ENCODE peak calls at places on chromosomes 2 and 18, in five cellular contexts. One of them, this sample, is unnamed. For H3K27me3, the result is how much of the 10 kb centered on the place peaks cover.

GRCh38 chr2:173858297-173858731 is 106.9 kb downstream of the SP3 start:
- DNase-seq in heart left ventricle: no peak
- DNase-seq in brain microvascular endothelial cell: no peak
- DNase-seq in psoas muscle: no peak
- DNase-seq in GM23338: no peak
- DNase-seq in this sample: no peak

GRCh38 chr2:226247289-226248275 is 552.0 kb downstream of the IRS1 start:
- DNase-seq in psoas muscle: no peak
- DNase-seq in heart left ventricle: no peak
- DNase-seq in brain microvascular endothelial cell: no peak
- DNase-seq in GM23338: no peak
- DNase-seq in this sample: no peak

GRCh38 chr18:49250819-49251388 is 209.5 kb downstream of the DYM start:
- DNase-seq in brain microvascular endothelial cell: peak
- DNase-seq in heart left ventricle: no peak
- DNase-seq in GM23338: peak
- DNase-seq in psoas muscle: no peak
- DNase-seq in this sample: no peak

GRCh38 chr2:197248623-197249022 is 62.0 kb downstream of the ANKRD44 start:
- DNase-seq in GM23338: no peak
- DNase-seq in psoas muscle: no peak
- DNase-seq in heart left ventricle: no peak
- DNase-seq in brain microvascular endothelial cell: peak
- DNase-seq in this sample: no peak

GRCh38 chr2:65231892-65232477 is 4.4 kb downstream of the ACTR2 start:
- DNase-seq in GM23338: peak
- DNase-seq in heart left ventricle: no peak
- DNase-seq in brain microvascular endothelial cell: peak
- DNase-seq in psoas muscle: no peak
- DNase-seq in this sample: no peak

GRCh38 chr2:72147303-72147970 is at the start of gene CYP26B1:
- DNase-seq in brain microvascular endothelial cell: no peak
- DNase-seq in heart left ventricle: peak
- DNase-seq in psoas muscle: peak
- DNase-seq in GM23338: peak
- DNase-seq in this sample: peak

GRCh38 chr2:76930076-76930734 is 592.0 kb downstream of the LRRTM4 start:
- DNase-seq in heart left ventricle: no peak
- DNase-seq in psoas muscle: no peak
- DNase-seq in brain microvascular endothelial cell: no peak
- DNase-seq in GM23338: no peak
- DNase-seq in this sample: no peak

GRCh38 chr2:238108423-238109201 is 8.5 kb downstream of the ESPNL start:
- DNase-seq in brain microvascular endothelial cell: no peak
- DNase-seq in GM23338: peak
- DNase-seq in heart left ventricle: no peak
- DNase-seq in psoas muscle: peak
- DNase-seq in this sample: peak

GRCh38 chr18:32048507-32049091 is 30.0 kb downstream of the RNF125 start:
- DNase-seq in heart left ventricle: peak
- DNase-seq in brain microvascular endothelial cell: peak
- DNase-seq in GM23338: no peak
- DNase-seq in psoas muscle: peak
- DNase-seq in this sample: peak

GRCh38 chr2:120885311-120885710 is 149.6 kb downstream of the GLI2 start:
- DNase-seq in brain microvascular endothelial cell: no peak
- DNase-seq in psoas muscle: no peak
- DNase-seq in heart left ventricle: no peak
- DNase-seq in GM23338: no peak
- DNase-seq in this sample: peak

GRCh38 chr2:111617804-111618576 is 266.0 kb downstream of the ANAPC1 start:
- DNase-seq in psoas muscle: peak
- DNase-seq in GM23338: no peak
- DNase-seq in brain microvascular endothelial cell: no peak
- DNase-seq in heart left ventricle: peak
- DNase-seq in this sample: no peak

GRCh38 chr2:111618953-111619902 is 264.8 kb downstream of the ANAPC1 start:
- DNase-seq in heart left ventricle: no peak
- DNase-seq in brain microvascular endothelial cell: no peak
- DNase-seq in psoas muscle: no peak
- DNase-seq in GM23338: peak
- DNase-seq in this sample: no peak

GRCh38 chr2:111617299-111617803 is 266.6 kb downstream of the ANAPC1 start:
- DNase-seq in GM23338: no peak
- DNase-seq in heart left ventricle: no peak
- DNase-seq in brain microvascular endothelial cell: no peak
- DNase-seq in psoas muscle: no peak
- DNase-seq in this sample: no peak

GRCh38 chr2:111616651-111617218 is 267.3 kb downstream of the ANAPC1 start:
- DNase-seq in psoas muscle: no peak
- DNase-seq in heart left ventricle: no peak
- DNase-seq in brain microvascular endothelial cell: no peak
- DNase-seq in GM23338: no peak
- DNase-seq in this sample: no peak

DNA sequence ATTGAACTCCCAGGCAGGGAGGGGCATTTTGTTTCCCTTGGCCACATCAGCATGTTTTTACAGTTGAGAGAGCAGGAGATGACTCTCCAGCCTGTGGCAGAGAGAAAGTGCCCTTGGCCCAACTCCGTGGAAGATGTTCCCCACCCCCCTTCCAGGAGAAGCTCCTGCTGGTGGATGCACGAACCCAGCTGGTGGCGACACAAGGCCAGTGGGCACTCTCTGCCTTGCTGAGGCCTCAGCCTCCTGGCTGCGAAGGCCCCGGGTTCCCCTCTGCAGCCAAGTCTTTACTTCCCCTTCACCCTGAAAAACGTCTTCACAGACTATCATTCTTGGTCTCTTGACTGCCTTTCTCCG is 265.4 kb downstream of the ANAPC1 start:
- DNase-seq in psoas muscle: peak
- DNase-seq in brain microvascular endothelial cell: no peak
- DNase-seq in heart left ventricle: peak
- DNase-seq in GM23338: no peak
- DNase-seq in this sample: no peak
- H3K27me3 ChIP-seq in psoas muscle: under half
- H3K27me3 ChIP-seq in brain microvascular endothelial cell: under half
- H3K27me3 ChIP-seq in heart left ventricle: under half
- H3K27me3 ChIP-seq in GM23338: under half
- H3K27me3 ChIP-seq in this sample: under half

GRCh38 chr2:136115183-136115751 is 2.7 kb downstream of the CXCR4 start:
- DNase-seq in heart left ventricle: no peak
- DNase-seq in psoas muscle: no peak
- DNase-seq in brain microvascular endothelial cell: no peak
- DNase-seq in GM23338: no peak
- DNase-seq in this sample: no peak
- H3K4me3 ChIP-seq in heart left ventricle: peak
- H3K4me3 ChIP-seq in psoas muscle: peak
- H3K4me3 ChIP-seq in brain microvascular endothelial cell: no peak
- H3K4me3 ChIP-seq in GM23338: no peak
- H3K4me3 ChIP-seq in this sample: peak

GRCh38 chr2:219056176-219056895 is 4.4 kb downstream of the IHH start:
- DNase-seq in GM23338: no peak
- DNase-seq in brain microvascular endothelial cell: no peak
- DNase-seq in heart left ventricle: no peak
- DNase-seq in psoas muscle: no peak
- DNase-seq in this sample: no peak

GRCh38 chr2:219056896-219057708 is 3.6 kb downstream of the IHH start:
- DNase-seq in psoas muscle: no peak
- DNase-seq in GM23338: peak
- DNase-seq in heart left ventricle: no peak
- DNase-seq in brain microvascular endothelial cell: no peak
- DNase-seq in this sample: peak

GRCh38 chr2:219057709-219058540 is 2.8 kb downstream of the IHH start:
- DNase-seq in psoas muscle: peak
- DNase-seq in heart left ventricle: peak
- DNase-seq in GM23338: peak
- DNase-seq in brain microvascular endothelial cell: peak
- DNase-seq in this sample: peak

GRCh38 chr2:219058541-219059374 is 2.0 kb downstream of the IHH start:
- DNase-seq in heart left ventricle: peak
- DNase-seq in psoas muscle: peak
- DNase-seq in GM23338: peak
- DNase-seq in brain microvascular endothelial cell: no peak
- DNase-seq in this sample: peak

GRCh38 chr2:219054956-219055903 is 5.5 kb downstream of the IHH start:
- DNase-seq in heart left ventricle: no peak
- DNase-seq in GM23338: no peak
- DNase-seq in brain microvascular endothelial cell: no peak
- DNase-seq in psoas muscle: no peak
- DNase-seq in this sample: no peak
- H3K27me3 ChIP-seq in heart left ventricle: half or more
- H3K27me3 ChIP-seq in GM23338: half or more
- H3K27me3 ChIP-seq in brain microvascular endothelial cell: half or more
- H3K27me3 ChIP-seq in psoas muscle: half or more
- H3K27me3 ChIP-seq in this sample: under half

DNA sequence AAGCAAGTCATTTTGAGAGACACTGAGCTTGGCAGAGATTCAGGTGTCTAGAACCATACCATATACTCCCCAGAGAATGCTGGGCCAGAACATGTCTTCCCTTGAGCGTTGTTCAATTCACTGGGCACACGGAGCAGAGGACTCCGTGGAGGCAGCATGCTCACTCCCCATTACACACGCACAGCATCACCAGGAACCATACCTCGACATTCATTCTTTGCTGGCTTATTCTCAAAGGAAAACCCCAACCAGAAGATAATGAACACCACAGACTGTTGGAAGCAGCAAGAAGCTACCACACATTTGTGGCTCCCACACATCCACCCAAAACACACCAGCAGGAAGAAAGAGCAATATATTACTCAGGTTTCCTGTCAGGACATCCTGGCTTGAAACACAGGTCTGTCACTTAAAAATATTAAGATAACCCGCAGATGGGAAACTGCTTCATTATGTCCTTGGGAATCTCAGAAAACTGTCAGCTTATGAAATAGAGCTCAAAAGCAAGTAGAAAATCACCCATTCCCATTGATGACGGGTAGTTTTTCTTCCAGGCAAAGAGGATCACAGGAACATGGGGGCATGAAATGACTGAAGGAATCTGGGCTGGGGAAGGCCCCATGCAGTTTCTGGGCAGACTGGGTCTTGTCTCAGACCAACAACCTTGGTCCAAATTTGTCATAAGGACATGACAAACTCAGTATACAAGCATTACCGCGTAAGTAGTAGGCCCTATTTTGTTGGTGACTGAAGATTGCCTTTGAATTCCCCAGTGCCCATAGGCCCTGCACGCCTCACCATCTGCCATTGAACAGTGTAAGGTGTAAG is 46.5 kb downstream of the PCBP1 start:
- DNase-seq in heart left ventricle: no peak
- DNase-seq in psoas muscle: no peak
- DNase-seq in GM23338: no peak
- DNase-seq in brain microvascular endothelial cell: peak
- DNase-seq in this sample: no peak
- H3K4me3 ChIP-seq in heart left ventricle: no peak
- H3K4me3 ChIP-seq in psoas muscle: peak
- H3K4me3 ChIP-seq in GM23338: no peak
- H3K4me3 ChIP-seq in brain microvascular endothelial cell: no peak
- H3K4me3 ChIP-seq in this sample: no peak

GRCh38 chr18:46764586-46764985 is 7.7 kb upstream of the ST8SIA5 start:
- DNase-seq in heart left ventricle: no peak
- DNase-seq in brain microvascular endothelial cell: no peak
- DNase-seq in GM23338: no peak
- DNase-seq in psoas muscle: no peak
- DNase-seq in this sample: no peak
- H3K27me3 ChIP-seq in heart left ventricle: under half
- H3K27me3 ChIP-seq in brain microvascular endothelial cell: under half
- H3K27me3 ChIP-seq in GM23338: under half
- H3K27me3 ChIP-seq in psoas muscle: under half
- H3K27me3 ChIP-seq in this sample: under half

GRCh38 chr18:2573408-2573807 is 2.1 kb downstream of the NDC80 start:
- DNase-seq in heart left ventricle: no peak
- DNase-seq in GM23338: no peak
- DNase-seq in brain microvascular endothelial cell: no peak
- DNase-seq in psoas muscle: no peak
- DNase-seq in this sample: no peak
- H3K4me3 ChIP-seq in heart left ventricle: no peak
- H3K4me3 ChIP-seq in GM23338: peak
- H3K4me3 ChIP-seq in brain microvascular endothelial cell: peak
- H3K4me3 ChIP-seq in psoas muscle: no peak
- H3K4me3 ChIP-seq in this sample: peak

DNA sequence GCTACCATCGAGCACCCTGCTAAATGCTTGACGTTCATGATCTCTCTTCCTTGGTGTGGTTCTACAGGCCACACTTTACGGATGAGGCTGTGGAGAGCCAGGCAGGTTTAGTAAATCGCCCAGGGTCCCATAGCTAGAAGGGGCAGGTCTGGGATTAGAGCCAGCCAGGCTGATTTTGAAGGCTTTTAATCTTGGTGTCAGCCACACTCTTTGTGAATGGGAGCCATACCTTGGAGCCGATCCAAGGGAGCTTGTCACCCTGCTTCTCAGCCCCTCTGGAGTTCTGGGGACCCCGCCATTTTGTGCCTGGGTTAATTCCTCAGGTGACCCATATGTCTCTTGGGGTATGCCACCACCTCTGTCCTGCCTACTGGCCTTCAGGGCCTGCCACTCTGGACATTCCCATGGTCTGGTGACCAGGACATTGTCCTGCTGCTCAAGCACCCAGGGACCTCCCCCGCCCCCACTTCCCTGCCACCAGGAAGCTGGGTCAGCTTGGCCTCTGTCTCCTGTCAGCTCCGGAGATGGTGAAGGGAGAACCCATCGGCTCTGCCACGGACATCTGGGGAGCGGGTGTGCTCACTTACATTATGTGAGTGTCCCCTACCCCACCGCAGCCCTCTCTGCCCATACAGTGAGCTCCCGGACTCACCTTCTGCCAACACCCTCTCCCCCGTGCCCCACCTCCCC is 7.3 kb upstream of the GMPPA start:
- DNase-seq in psoas muscle: no peak
- DNase-seq in brain microvascular endothelial cell: no peak
- DNase-seq in heart left ventricle: peak
- DNase-seq in GM23338: no peak
- DNase-seq in this sample: no peak
- H3K27me3 ChIP-seq in psoas muscle: under half
- H3K27me3 ChIP-seq in brain microvascular endothelial cell: under half
- H3K27me3 ChIP-seq in heart left ventricle: under half
- H3K27me3 ChIP-seq in GM23338: half or more
- H3K27me3 ChIP-seq in this sample: under half

GRCh38 chr2:128280901-128281321 is 37.8 kb downstream of the HS6ST1 start:
- DNase-seq in brain microvascular endothelial cell: no peak
- DNase-seq in heart left ventricle: peak
- DNase-seq in psoas muscle: peak
- DNase-seq in GM23338: no peak
- DNase-seq in this sample: peak

GRCh38 chr2:128278979-128279378 is 39.7 kb downstream of the HS6ST1 start:
- DNase-seq in GM23338: no peak
- DNase-seq in psoas muscle: no peak
- DNase-seq in brain microvascular endothelial cell: no peak
- DNase-seq in heart left ventricle: no peak
- DNase-seq in this sample: no peak

GRCh38 chr2:128281852-128282245 is 36.8 kb downstream of the HS6ST1 start:
- DNase-seq in brain microvascular endothelial cell: no peak
- DNase-seq in GM23338: no peak
- DNase-seq in psoas muscle: no peak
- DNase-seq in heart left ventricle: no peak
- DNase-seq in this sample: no peak

GRCh38 chr2:128277961-128278681 is 40.5 kb downstream of the HS6ST1 start:
- DNase-seq in heart left ventricle: peak
- DNase-seq in psoas muscle: no peak
- DNase-seq in brain microvascular endothelial cell: no peak
- DNase-seq in GM23338: no peak
- DNase-seq in this sample: no peak

GRCh38 chr2:128279786-128280701 is 38.6 kb downstream of the HS6ST1 start:
- DNase-seq in heart left ventricle: no peak
- DNase-seq in psoas muscle: peak
- DNase-seq in brain microvascular endothelial cell: no peak
- DNase-seq in GM23338: no peak
- DNase-seq in this sample: no peak
- H3K4me3 ChIP-seq in heart left ventricle: no peak
- H3K4me3 ChIP-seq in psoas muscle: no peak
- H3K4me3 ChIP-seq in brain microvascular endothelial cell: no peak
- H3K4me3 ChIP-seq in GM23338: no peak
- H3K4me3 ChIP-seq in this sample: no peak